ENCODE peak calls at places on chromosome 3, in four cellular contexts. K is NCI-H774; N is CD8-positive, alpha-beta T cell; T is ELR. B is an unnamed sample.

GRCh38 chr3:99947356-99947755 is 129.7 kb downstream of the CMSS1 start:
- DNase-seq in K (no peak), N (no peak), T (no peak), B (no peak)

GRCh38 chr3:190455843-190456242 is 6.1 kb upstream of the TMEM207 start:
- DNase-seq in K (no peak), N (no peak), T (no peak), B (no peak)

GRCh38 chr3:139559541-139559940 is 20.0 kb upstream of the RBP1 start:
- DNase-seq in K (no peak), N (no peak), T (no peak), B (no peak)

GRCh38 chr3:101266566-101266965 is 53.8 kb downstream of the IMPG2 start:
- DNase-seq in K (no peak), N (no peak), T (no peak), B (no peak)

GRCh38 chr3:52859686-52860423 is 25.0 kb upstream of the MUSTN1 start:
- DNase-seq in K (no peak), N (no peak), T (no peak), B (no peak)

GRCh38 chr3:70982274-70982673 is 601.3 kb downstream of the FOXP1 start:
- DNase-seq in K (no peak), N (no peak), T (no peak), B (no peak)

GRCh38 chr3:45509038-45509767 is 85.3 kb upstream of the LIMD1 start:
- DNase-seq in K (peak), N (no peak), T (peak), B (no peak)

GRCh38 chr3:68088216-68088615 is 433.8 kb upstream of the SUCLG2 start:
- DNase-seq in K (no peak), N (peak), T (no peak), B (peak)

GRCh38 chr3:10534066-10534465 is 28.7 kb upstream of the ATP2B2 start:
- DNase-seq in K (no peak), N (peak), T (no peak), B (no peak)

GRCh38 chr3:174229916-174230315 is 629.2 kb upstream of the NAALADL2 start:
- DNase-seq in K (no peak), N (no peak), T (no peak), B (no peak)

GRCh38 chr3:56339671-56340070 is 128.6 kb downstream of the ERC2 start:
- DNase-seq in K (no peak), N (no peak), T (no peak), B (no peak)

GRCh38 chr3:105526349-105527111 is 159.8 kb downstream of the ALCAM start:
- DNase-seq in K (peak), N (no peak), T (peak), B (no peak)

GRCh38 chr3:16601539-16602005 is 3.7 kb downstream of the DAZL start:
- DNase-seq in K (no peak), N (no peak), T (no peak), B (no peak)

GRCh38 chr3:25895443-25895842 is 105.6 kb downstream of the OXSM start:
- DNase-seq in K (no peak), N (no peak), T (peak), B (no peak)

GRCh38 chr3:75396316-75396802 is 267.8 kb upstream of the FRG2C start:
- DNase-seq in K (no peak), N (no peak), T (no peak), B (no peak)

GRCh38 chr3:50170689-50171088 is 15.6 kb downstream of the SEMA3F start:
- DNase-seq in K (no peak), N (no peak), T (peak), B (no peak)

GRCh38 chr3:132513057-132513456 is 84.0 kb upstream of the ACKR4 start:
- DNase-seq in K (no peak), N (no peak), T (no peak), B (no peak)

GRCh38 chr3:151156618-151157216 is 46.3 kb downstream of the GPR171 start:
- DNase-seq in K (peak), N (no peak), T (peak), B (peak)

GRCh38 chr3:157175678-157176077 is 15.7 kb upstream of the CCNL1 start:
- DNase-seq in K (no peak), N (no peak), T (peak), B (no peak)

GRCh38 chr3:132432639-132433038 is 15.3 kb downstream of the DNAJC13 start:
- DNase-seq in K (no peak), N (no peak), T (peak), B (no peak)

GRCh38 chr3:53812434-53812833 is 33.8 kb downstream of the CHDH start:
- DNase-seq in K (no peak), N (peak), T (no peak), B (no peak)